ENCODE peak calls at places on chromosomes 6 and 20, in six cellular contexts. C is WTC11, Y is HCT116, V is HepG2, E is HEK293T, P is H1. M is an unnamed sample.

GRCh38 chr20:47489448-47489872 is 12.2 kb upstream of the NCOA3 start:
- DNase-seq in C (no peak), Y (no peak), V (no peak), E (no peak), P (no peak), M (no peak)

GRCh38 chr20:48282591-48283228 is 497.4 kb upstream of the SULF2 start:
- DNase-seq in C (no peak), Y (no peak), V (peak; percentile 35), E (peak; percentile 21), P (no peak), M (no peak)

GRCh38 chr6:118893095-118893881 is 664 bp upstream of the ASF1A start:
- DNase-seq in C (no peak), Y (no peak), V (peak; percentile 49), E (peak; percentile 36), P (no peak), M (no peak)

GRCh38 chr6:135888818-135889217 is 37.3 kb downstream of the PDE7B start:
- DNase-seq in C (no peak), Y (no peak), V (no peak), E (no peak), P (no peak), M (no peak)

GRCh38 chr20:47220161-47220582 is 136.3 kb downstream of the ZMYND8 start:
- DNase-seq in C (peak; percentile 67), Y (peak; percentile 10), V (peak; percentile 61), E (peak; percentile 71), P (peak; percentile 84), M (no peak)

GRCh38 chr20:10861619-10862018 is 187.8 kb upstream of the JAG1 start:
- DNase-seq in C (no peak), Y (no peak), V (peak; percentile 59), E (no peak), P (no peak), M (no peak)

GRCh38 chr20:50085481-50086365 is 27.2 kb downstream of the UBE2V1 start:
- DNase-seq in C (peak; percentile 50), Y (peak; percentile 22), V (peak; percentile 82), E (peak; percentile 77), P (no peak), M (no peak)

GRCh38 chr20:19121916-19122315 is 90.5 kb upstream of the SLC24A3 start:
- DNase-seq in C (no peak), Y (no peak), V (no peak), E (no peak), P (no peak), M (no peak)

GRCh38 chr6:24196198-24196597 is 70.2 kb downstream of the NRSN1 start:
- DNase-seq in C (no peak), Y (no peak), V (peak; percentile 16), E (no peak), P (no peak), M (no peak)

GRCh38 chr20:61764471-61765020 is 301.1 kb downstream of the TAF4 start:
- DNase-seq in C (no peak), Y (no peak), V (no peak), E (no peak), P (no peak), M (no peak)

GRCh38 chr20:41004561-41005360 is 23.9 kb upstream of the TOP1 start:
- DNase-seq in C (no peak), Y (no peak), V (no peak), E (no peak), P (no peak), M (no peak)

GRCh38 chr20:49275634-49276033 is 2.2 kb downstream of the ZNFX1 start:
- DNase-seq in C (no peak), Y (no peak), V (no peak), E (no peak), P (no peak), M (no peak)

GRCh38 chr20:1876217-1876921 is 18.8 kb upstream of the SIRPA start:
- DNase-seq in C (no peak), Y (no peak), V (no peak), E (no peak), P (no peak), M (no peak)

GRCh38 chr6:36326351-36326995 is 10.2 kb downstream of the BNIP5 start:
- DNase-seq in C (no peak), Y (no peak), V (no peak), E (no peak), P (no peak), M (no peak)

GRCh38 chr6:18586133-18586532 is 199.0 kb downstream of the RNF144B start:
- DNase-seq in C (no peak), Y (no peak), V (no peak), E (no peak), P (no peak), M (no peak)

GRCh38 chr6:142899101-142899760 is 45.7 kb downstream of the HIVEP2 start:
- DNase-seq in C (no peak), Y (no peak), V (no peak), E (no peak), P (no peak), M (no peak)

GRCh38 chr20:9215539-9215938 is 146.7 kb downstream of the PLCB4 start:
- DNase-seq in C (no peak), Y (peak; percentile 6), V (peak; percentile 41), E (no peak), P (no peak), M (no peak)

GRCh38 chr20:47502271-47502730 is 614 bp downstream of the NCOA3 start:
- DNase-seq in C (peak; percentile 20), Y (no peak), V (no peak), E (no peak), P (peak; percentile 59), M (no peak)

GRCh38 chr6:55011034-55011433 is 163.3 kb upstream of the HCRTR2 start:
- DNase-seq in C (no peak), Y (no peak), V (no peak), E (no peak), P (no peak), M (no peak)

GRCh38 chr6:143575440-143575839 is 63.9 kb upstream of the FUCA2 start:
- DNase-seq in C (peak; percentile 32), Y (peak; percentile 73), V (peak; percentile 83), E (peak; percentile 84), P (no peak), M (peak; percentile 27)

GRCh38 chr20:32763202-32763999 is 1.2 kb downstream of the DNMT3B start:
- DNase-seq in C (peak; percentile 41), Y (no peak), V (no peak), E (no peak), P (no peak), M (no peak)

GRCh38 chr6:85764844-85765243 is 122.2 kb upstream of the SYNCRIP start:
- DNase-seq in C (no peak), Y (no peak), V (peak; percentile 32), E (no peak), P (no peak), M (no peak)

GRCh38 chr6:133857696-133858095 is 31.2 kb upstream of the TCF21 start:
- DNase-seq in C (no peak), Y (no peak), V (no peak), E (no peak), P (no peak), M (no peak)

GRCh38 chr20:8095648-8096572 is 36.2 kb upstream of the PLCB1 start:
- DNase-seq in C (no peak), Y (no peak), V (no peak), E (no peak), P (no peak), M (no peak)

GRCh38 chr20:7843613-7844012 is 96.6 kb downstream of the HAO1 start:
- DNase-seq in C (no peak), Y (no peak), V (no peak), E (no peak), P (no peak), M (no peak)

GRCh38 chr6:132395015-132395597 is 6.2 kb downstream of the MOXD1 start:
- DNase-seq in C (no peak), Y (no peak), V (no peak), E (no peak), P (no peak), M (no peak)

GRCh38 chr20:17871181-17871580 is 97.4 kb downstream of the SNX5 start:
- DNase-seq in C (no peak), Y (no peak), V (no peak), E (no peak), P (no peak), M (no peak)

DNA sequence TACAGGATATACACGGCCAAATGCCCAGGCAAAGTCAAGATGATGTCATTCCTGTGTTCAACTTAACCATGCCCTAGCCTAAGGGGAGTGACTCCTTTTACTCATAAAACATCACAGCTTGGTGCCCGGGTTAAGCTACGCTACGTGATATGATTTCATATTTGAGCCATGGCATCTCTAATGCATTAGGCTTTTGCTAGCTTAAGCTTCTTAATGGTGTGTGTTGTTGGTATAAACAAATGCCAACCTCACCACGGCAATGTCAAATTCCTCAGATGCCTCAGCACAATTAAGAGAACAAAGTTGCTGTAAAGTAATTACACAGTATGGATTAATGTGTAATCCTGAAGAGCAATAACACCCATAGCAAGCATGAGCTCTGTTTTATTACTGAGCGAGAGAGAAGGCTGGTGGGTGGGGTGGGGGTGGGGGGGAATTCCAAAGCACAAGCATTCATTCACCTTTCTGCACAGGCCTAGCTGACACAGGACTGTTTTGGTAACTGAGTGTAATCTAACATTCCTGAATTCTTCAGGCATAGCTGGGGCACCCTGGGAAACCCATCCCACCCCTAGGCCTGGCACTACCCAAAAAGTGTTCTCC is 44.7 kb upstream of the CNKSR3 start:
- DNase-seq in C (no peak), Y (no peak), V (no peak), E (peak; percentile 49), P (no peak), M (no peak)
- TF ChIP-seq SP1 in C (no peak), Y (no peak), V (no peak), E (no peak), P (no peak), M (no peak)

GRCh38 chr6:140441256-140441655 is 1066.8 kb upstream of the CITED2 start:
- DNase-seq in C (peak; percentile 49), Y (no peak), V (peak; percentile 46), E (peak; percentile 52), P (peak; percentile 52), M (no peak)
- TF ChIP-seq SP1 in C (no peak), Y (no peak), V (no peak), E (no peak), P (no peak), M (no peak)

GRCh38 chr20:16189371-16189770 is 383.9 kb downstream of the KIF16B start:
- DNase-seq in C (no peak), Y (no peak), V (no peak), E (no peak), P (no peak), M (no peak)
- TF ChIP-seq SP1 in C (no peak), Y (no peak), V (no peak), E (no peak), P (no peak), M (no peak)

DNA sequence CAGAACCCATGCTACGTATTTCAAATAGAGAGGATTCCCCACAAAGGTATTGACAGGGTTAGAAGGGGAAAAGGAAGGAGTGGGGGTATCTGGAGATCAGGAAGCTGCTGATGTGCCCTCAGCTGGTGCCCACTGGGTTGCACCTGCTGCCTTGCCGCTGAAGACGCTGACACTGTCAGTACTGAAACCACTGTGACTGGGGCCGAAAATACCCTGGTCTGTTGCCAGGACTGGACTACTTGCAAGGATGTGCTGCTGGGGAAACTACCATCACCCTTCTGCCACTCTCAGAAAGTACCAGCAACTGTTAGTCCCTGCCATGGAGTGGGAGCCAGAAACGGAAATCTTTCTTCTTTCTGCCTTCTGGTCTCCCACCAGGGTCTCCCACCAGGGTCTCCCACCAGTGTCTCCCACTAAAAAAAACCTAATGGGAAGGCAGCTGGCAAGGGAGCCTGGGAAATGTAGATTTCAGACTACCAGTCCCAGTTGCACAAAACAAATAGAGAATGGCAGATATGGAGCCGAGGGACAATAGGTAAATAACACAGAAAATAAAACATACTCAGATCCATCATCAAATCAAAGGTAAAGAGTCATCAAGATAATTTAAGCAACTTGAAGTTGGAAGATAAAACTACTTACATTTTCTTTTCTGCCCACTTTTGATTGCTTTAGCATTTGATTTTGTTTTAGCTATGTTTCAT is 204.8 kb downstream of the TPBG start:
- DNase-seq in C (no peak), Y (no peak), V (no peak), E (no peak), P (no peak), M (peak; percentile 79)
- TF ChIP-seq SP1 in C (no peak), Y (no peak), V (no peak), E (no peak), P (no peak), M (no peak)

M was measured in GM12878.